ENCODE peak calls at places on chromosomes 3 and 15, in eight cellular contexts. Q is HS-5, R is iPS-NIHi11, W is NCI-H1694 treated with DMSO at 0.1 percent for 48 hours, V is ovary, A is WTC11, Z is islet precursor cell, S is epithelial cell of prostate. B is an unnamed sample.

GRCh38 chr3:9397911-9398714 is 698 bp downstream of the SETD5 start:
- DNase-seq in A (peak; percentile 26), S (no peak), R (peak; percentile 22), Q (no peak), V (peak; percentile 61), W (no peak), Z (peak; percentile 55), B (no peak)

GRCh38 chr15:101773496-101774100 is 29.7 kb upstream of the OR4F6 start:
- DNase-seq in S (no peak), R (peak; percentile 23), V (peak; percentile 25), Z (peak; percentile 64), W (no peak), A (peak; percentile 69), Q (no peak), B (no peak)

GRCh38 chr3:187922704-187923393 is 177.6 kb upstream of the BCL6 start:
- DNase-seq in R (no peak), V (no peak), A (no peak), S (no peak), Q (peak; percentile 39), Z (no peak), W (no peak), B (no peak)

GRCh38 chr3:72439321-72440183 is 408.7 kb downstream of the SHQ1 start:
- DNase-seq in S (no peak), R (no peak), V (no peak), Q (no peak), A (no peak), Z (no peak), W (no peak), B (no peak)

GRCh38 chr3:100042577-100042981 is 71.7 kb downstream of the FILIP1L start:
- DNase-seq in Z (no peak), R (no peak), V (no peak), W (no peak), Q (peak; percentile 35), S (no peak), A (no peak), B (no peak)

GRCh38 chr15:78734441-78735064 is 76.7 kb downstream of the ADAMTS7 start:
- DNase-seq in V (no peak), Q (no peak), A (no peak), R (no peak), S (no peak), W (no peak), Z (no peak), B (no peak)

GRCh38 chr3:10268930-10269329 is 20.7 kb downstream of the TATDN2 start:
- DNase-seq in Z (no peak), V (no peak), S (no peak), R (no peak), W (no peak), Q (no peak), A (no peak), B (no peak)

GRCh38 chr3:64109438-64109837 is 86.1 kb upstream of the PSMD6 start:
- DNase-seq in Z (peak; percentile 97), S (no peak), R (peak; percentile 33), Q (no peak), V (no peak), A (no peak), W (no peak), B (no peak)

GRCh38 chr3:120503727-120504616 is 53.2 kb upstream of the FSTL1 start:
- DNase-seq in Q (no peak), A (peak; percentile 19), R (peak; percentile 23), S (no peak), W (no peak), Z (no peak), V (no peak), B (no peak)

GRCh38 chr3:1439395-1439794 is 346.6 kb downstream of the CNTN6 start:
- DNase-seq in Z (peak; percentile 57), W (no peak), A (no peak), S (no peak), V (no peak), R (no peak), Q (no peak), B (no peak)

GRCh38 chr15:64246364-64247189 is 83.8 kb upstream of the PPIB start:
- DNase-seq in R (peak; percentile 11), Q (peak; percentile 78), S (peak; percentile 74), W (no peak), Z (peak; percentile 90), V (no peak), A (no peak), B (peak; percentile 45)

GRCh38 chr15:97706059-97706458 is 254.4 kb upstream of the ARRDC4 start:
- DNase-seq in Z (no peak), W (no peak), A (no peak), Q (no peak), V (no peak), R (no peak), S (no peak), B (no peak)

GRCh38 chr15:74384566-74385441 is 17.4 kb upstream of the CYP11A1 start:
- DNase-seq in S (peak; percentile 97), W (no peak), Q (no peak), V (no peak), A (no peak), R (no peak), Z (no peak), B (no peak)

GRCh38 chr3:16176391-16177030 is 2.0 kb downstream of the GALNT15 start:
- DNase-seq in Q (no peak), A (no peak), R (no peak), Z (no peak), S (no peak), V (no peak), W (no peak), B (no peak)

GRCh38 chr3:62188547-62189375 is 184.6 kb downstream of the FEZF2 start:
- DNase-seq in Z (peak; percentile 83), W (peak; percentile 17), S (peak; percentile 8), A (peak; percentile 75), R (peak; percentile 83), V (peak; percentile 84), Q (peak; percentile 44), B (no peak)

GRCh38 chr15:63986751-63987341 is 59.4 kb downstream of the DAPK2 start:
- DNase-seq in Z (peak; percentile 41), S (no peak), R (no peak), W (no peak), Q (no peak), A (no peak), V (no peak), B (no peak)

GRCh38 chr3:101070260-101071121 is 77.3 kb upstream of the ABI3BP start:
- DNase-seq in V (peak; percentile 43), S (no peak), Z (peak; percentile 88), W (no peak), R (peak; percentile 79), Q (no peak), A (peak; percentile 92), B (peak; percentile 25)

GRCh38 chr15:81536296-81536695 is 162.3 kb upstream of the TMC3 start:
- DNase-seq in W (no peak), Q (no peak), V (no peak), Z (no peak), A (no peak), S (no peak), R (no peak), B (no peak)

GRCh38 chr3:25143356-25143704 is 284.7 kb upstream of the RARB start:
- DNase-seq in R (no peak), A (no peak), Z (peak; percentile 79), Q (no peak), S (no peak), W (no peak), V (no peak), B (no peak)

GRCh38 chr15:36601497-36601932 is 22.1 kb downstream of the CDIN1 start:
- DNase-seq in R (no peak), W (no peak), V (no peak), A (no peak), Z (no peak), Q (peak; percentile 55), S (no peak), B (peak; percentile 65)

GRCh38 chr15:40782609-40783227 is 12.9 kb downstream of the C15orf62 start:
- DNase-seq in V (peak; percentile 50), R (peak; percentile 68), A (peak; percentile 75), W (peak; percentile 37), S (no peak), Z (peak; percentile 90), Q (no peak), B (no peak)

GRCh38 chr3:85571835-85572234 is 613.0 kb downstream of the CADM2 start:
- DNase-seq in W (no peak), R (no peak), S (no peak), Q (no peak), A (no peak), V (no peak), Z (no peak), B (no peak)

GRCh38 chr3:44932271-44932670 is 43.7 kb downstream of the ZDHHC3 start:
- DNase-seq in Q (no peak), A (no peak), R (no peak), W (no peak), V (no peak), S (no peak), Z (no peak), B (no peak)

GRCh38 chr3:127210654-127210943 is 17.7 kb downstream of the PRR23E start:
- DNase-seq in Q (no peak), Z (no peak), A (no peak), S (no peak), V (peak; percentile 1), R (no peak), W (no peak), B (no peak)

GRCh38 chr3:5022966-5023776 is 43.9 kb downstream of the BHLHE40 start:
- DNase-seq in W (no peak), S (peak; percentile 99), V (peak; percentile 78), Q (peak; percentile 97), Z (peak; percentile 99), R (peak; percentile 22), A (no peak), B (peak; percentile 98)

GRCh38 chr3:149395107-149396089 is 17.9 kb upstream of the TM4SF1 start:
- DNase-seq in A (no peak), Q (no peak), S (no peak), W (no peak), Z (no peak), R (no peak), V (no peak), B (no peak)

GRCh38 chr3:177418787-177419186 is 221.5 kb upstream of the TBL1XR1 start:
- DNase-seq in W (no peak), Z (no peak), S (no peak), V (no peak), R (no peak), Q (no peak), A (no peak), B (no peak)

GRCh38 chr3:156240642-156241041 is 120.3 kb downstream of the KCNAB1 start:
- DNase-seq in S (no peak), A (no peak), Q (no peak), R (no peak), V (no peak), W (no peak), Z (no peak), B (no peak)

GRCh38 chr15:51253385-51253784 is 85.0 kb downstream of the CYP19A1 start:
- DNase-seq in A (no peak), S (no peak), W (no peak), Z (no peak), Q (no peak), V (no peak), R (no peak), B (no peak)

GRCh38 chr3:143098032-143098764 is 21.4 kb upstream of the CHST2 start:
- DNase-seq in A (no peak), S (no peak), Q (no peak), V (no peak), R (no peak), Z (no peak), W (no peak), B (no peak)

GRCh38 chr15:67033521-67033920 is 31.9 kb upstream of the SMAD3 start:
- DNase-seq in Z (peak; percentile 69), A (peak; percentile 36), S (no peak), Q (no peak), V (peak; percentile 47), R (peak; percentile 46), W (no peak), B (no peak)

GRCh38 chr3:111087924-111088469 is 16.4 kb downstream of the NECTIN3 start:
- DNase-seq in Z (no peak), Q (no peak), W (no peak), V (no peak), S (no peak), R (peak; percentile 17), A (no peak), B (no peak)

GRCh38 chr3:128345195-128345594 is 121.5 kb downstream of the DNAJB8 start:
- DNase-seq in S (no peak), A (no peak), V (no peak), Z (no peak), Q (no peak), R (no peak), W (no peak), B (no peak)

GRCh38 chr15:43390723-43391122 is 19.8 kb downstream of the TUBGCP4 start:
- DNase-seq in Z (no peak), A (no peak), W (no peak), V (no peak), R (no peak), S (no peak), Q (no peak), B (no peak)

B was measured in keratinocyte.